ENCODE peak calls at places on chromosomes 7 and 10, in five cellular contexts. S is pons, Y is activated B cell treated with CpG ODN at 0.5 μM for 24 hours, U is H54, A is H7. M is an unnamed sample.

GRCh38 chr7:54882121-54882520 is 123.1 kb upstream of the SEC61G start:
- DNase-seq in S (no peak), Y (no peak), U (no peak), A (no peak), M (no peak)

GRCh38 chr10:117186832-117187615 is 10.3 kb upstream of the KCNK18 start:
- DNase-seq in S (no peak), Y (no peak), U (no peak), A (no peak), M (no peak)

GRCh38 chr10:114437456-114438292 is 33.4 kb upstream of the AFAP1L2 start:
- DNase-seq in S (no peak), Y (no peak), U (peak), A (peak), M (peak)

GRCh38 chr7:40175725-40176510 is 41.1 kb downstream of the SUGCT start:
- DNase-seq in S (no peak), Y (no peak), U (peak), A (no peak), M (no peak)

GRCh38 chr7:79528421-79528820 is 75.0 kb upstream of the MAGI2 start:
- DNase-seq in S (no peak), Y (no peak), U (no peak), A (no peak), M (no peak)

GRCh38 chr10:97542169-97543024 is 30.2 kb upstream of the ANKRD2 start:
- DNase-seq in S (peak), Y (no peak), U (peak), A (peak), M (no peak)

GRCh38 chr7:2635810-2636701 is 4.3 kb downstream of the TTYH3 start:
- DNase-seq in S (peak), Y (no peak), U (no peak), A (no peak), M (no peak)

GRCh38 chr10:110651044-110651958 is 7.2 kb downstream of the RBM20 start:
- DNase-seq in S (no peak), Y (no peak), U (peak), A (no peak), M (peak)

GRCh38 chr10:117168729-117169128 is 28.6 kb upstream of the KCNK18 start:
- DNase-seq in S (no peak), Y (no peak), U (no peak), A (peak), M (no peak)

GRCh38 chr7:151064993-151065392 is 5.6 kb downstream of the SLC4A2 start:
- DNase-seq in S (no peak), Y (no peak), U (no peak), A (no peak), M (no peak)

GRCh38 chr7:44064791-44065430 is 456 bp downstream of the PGAM2 start:
- DNase-seq in S (no peak), Y (peak), U (no peak), A (peak), M (peak)

GRCh38 chr7:140153666-140154161 is 23.1 kb downstream of the KDM7A start:
- DNase-seq in S (no peak), Y (no peak), U (no peak), A (no peak), M (peak)

GRCh38 chr7:129210256-129210988 is 14.4 kb upstream of the AHCYL2 start:
- DNase-seq in S (peak), Y (peak), U (peak), A (peak), M (peak)

GRCh38 chr7:106215868-106216516 is 68.8 kb downstream of the NAMPT start:
- DNase-seq in S (no peak), Y (no peak), U (no peak), A (no peak), M (no peak)

GRCh38 chr10:71143170-71143569 is 69.2 kb upstream of the UNC5B start:
- DNase-seq in S (no peak), Y (no peak), U (no peak), A (no peak), M (no peak)

GRCh38 chr7:32206987-32207386 is 136.8 kb upstream of the PDE1C start:
- DNase-seq in S (no peak), Y (no peak), U (peak), A (peak), M (peak)

GRCh38 chr7:56537952-56538351 is 421.7 kb upstream of the NUPR2 start:
- DNase-seq in S (peak), Y (no peak), U (no peak), A (no peak), M (peak)

GRCh38 chr7:1172666-1173523 is 12.9 kb upstream of the ZFAND2A start:
- DNase-seq in S (no peak), Y (no peak), U (no peak), A (no peak), M (no peak)

GRCh38 chr10:63313066-63313465 is 152.7 kb downstream of the JMJD1C start:
- DNase-seq in S (no peak), Y (no peak), U (no peak), A (no peak), M (no peak)

M was measured in SK-N-SH.